ENCODE peak calls at places on chromosomes 3 and 15, in five cellular contexts. E is K562, R is HepG2, Y is A549, L is GM12878. H is an unnamed sample.

GRCh38 chr3:169390741-169391300 is 272.7 kb downstream of the MECOM start:
- DNase-seq in E (no peak), R (no peak), Y (no peak), L (no peak), H (no peak)

GRCh38 chr15:50653156-50653743 is 33.3 kb downstream of the TRPM7 start:
- DNase-seq in E (no peak), R (no peak), Y (no peak), L (no peak), H (no peak)

GRCh38 chr3:131356006-131356405 is 25.6 kb upstream of the NUDT16 start:
- DNase-seq in E (no peak), R (no peak), Y (no peak), L (no peak), H (no peak)

GRCh38 chr3:71301001-71301400 is 282.5 kb downstream of the FOXP1 start:
- DNase-seq in E (no peak), R (no peak), Y (no peak), L (peak), H (no peak)

GRCh38 chr3:62367735-62368704 is 5.3 kb downstream of the FEZF2 start:
- DNase-seq in E (no peak), R (no peak), Y (no peak), L (no peak), H (no peak)

GRCh38 chr15:72782274-72782992 is 1.1 kb downstream of the ADPGK start:
- DNase-seq in E (peak), R (no peak), Y (no peak), L (no peak), H (no peak)

GRCh38 chr15:60374209-60374608 is 23.6 kb downstream of the ANXA2 start:
- DNase-seq in E (no peak), R (no peak), Y (no peak), L (no peak), H (no peak)

GRCh38 chr3:173747427-173747826 is 349.9 kb downstream of the NLGN1 start:
- DNase-seq in E (no peak), R (no peak), Y (no peak), L (no peak), H (no peak)

GRCh38 chr3:69558912-69559311 is 173.0 kb upstream of the FRMD4B start:
- DNase-seq in E (no peak), R (no peak), Y (no peak), L (no peak), H (no peak)

GRCh38 chr15:79372428-79372827 is 59.7 kb upstream of the MINAR1 start:
- DNase-seq in E (no peak), R (no peak), Y (no peak), L (no peak), H (no peak)

GRCh38 chr3:12195231-12195630 is 36.5 kb upstream of the TIMP4 start:
- DNase-seq in E (no peak), R (no peak), Y (no peak), L (no peak), H (no peak)

GRCh38 chr3:60798456-60798855 is 452.8 kb downstream of the FHIT start:
- DNase-seq in E (no peak), R (no peak), Y (no peak), L (no peak), H (no peak)

GRCh38 chr15:63497642-63498100 is 6.7 kb upstream of the USP3 start:
- DNase-seq in E (no peak), R (no peak), Y (peak), L (no peak), H (no peak)

GRCh38 chr15:64311566-64311965 is 44.4 kb downstream of the CSNK1G1 start:
- DNase-seq in E (no peak), R (no peak), Y (no peak), L (no peak), H (no peak)

GRCh38 chr3:64140651-64141050 is 84.6 kb downstream of the PRICKLE2 start:
- DNase-seq in E (no peak), R (no peak), Y (no peak), L (no peak), H (no peak)

GRCh38 chr3:56831572-56831971 is 29.8 kb upstream of the ARHGEF3 start:
- DNase-seq in E (no peak), R (peak), Y (no peak), L (no peak), H (no peak)

GRCh38 chr3:25412269-25412668 is 15.8 kb upstream of the RARB start:
- DNase-seq in E (no peak), R (no peak), Y (peak), L (no peak), H (no peak)

GRCh38 chr3:189652042-189652441 is 20.9 kb downstream of the TP63 start:
- DNase-seq in E (no peak), R (peak), Y (peak), L (no peak), H (no peak)

GRCh38 chr3:197256836-197257444 is 41.5 kb downstream of the DLG1 start:
- DNase-seq in E (peak), R (peak), Y (peak), L (no peak), H (no peak)

DNA sequence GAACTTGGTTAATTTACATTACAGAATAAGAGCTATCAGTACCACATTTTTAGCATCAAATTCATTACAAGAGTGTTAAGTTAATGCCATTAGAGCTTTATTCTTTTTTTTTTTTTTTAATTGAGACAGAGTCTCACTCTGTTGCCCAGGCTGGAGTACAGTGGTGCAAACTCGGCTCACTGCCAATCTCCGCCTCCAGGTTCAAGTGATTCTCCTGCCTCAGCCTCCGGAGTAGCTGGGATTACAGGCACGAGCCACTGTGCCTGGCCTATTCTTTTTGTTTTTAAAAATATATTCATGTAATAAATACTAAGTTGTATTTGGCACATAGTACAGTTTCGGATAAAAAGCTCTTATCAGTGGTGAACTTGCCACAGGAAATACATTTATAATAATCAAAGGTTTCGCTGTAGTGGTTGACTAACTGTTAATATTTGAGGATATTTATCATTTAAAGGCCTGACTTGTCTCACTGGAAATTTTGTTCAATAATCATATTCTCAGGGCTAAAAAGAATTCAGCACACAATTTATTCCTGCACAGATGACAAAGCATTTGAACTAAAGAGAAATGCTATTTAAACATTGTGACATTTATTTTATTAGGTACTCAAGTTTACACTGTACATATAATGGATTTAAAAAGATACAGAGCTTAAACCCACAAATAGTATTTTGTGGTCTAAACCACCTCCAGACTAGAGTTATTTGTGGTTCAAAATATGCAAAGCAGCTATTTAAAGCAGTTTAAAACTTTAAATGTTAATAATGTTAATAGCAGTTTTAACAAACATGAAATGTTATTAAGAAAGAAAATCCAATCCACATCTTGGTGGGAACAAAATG is 6.1 kb upstream of the LEKR1 start:
- DNase-seq in E (no peak), R (no peak), Y (no peak), L (no peak), H (no peak)
- TF ChIP-seq HDAC2 in E (no peak), R (no peak), Y (no peak), L (no peak), H (no peak)

GRCh38 chr3:136195258-136196063 is 674 bp downstream of the MSL2 start:
- DNase-seq in E (peak), R (peak), Y (peak), L (no peak), H (peak)

GRCh38 chr3:136194409-136195257 is 1.5 kb downstream of the MSL2 start:
- DNase-seq in E (no peak), R (no peak), Y (no peak), L (peak), H (no peak)

GRCh38 chr3:136196064-136196400 is at the start of gene MSL2:
- DNase-seq in E (no peak), R (no peak), Y (no peak), L (no peak), H (no peak)

GRCh38 chr3:136196401-136197158 is 445 bp upstream of the MSL2 start:
- DNase-seq in E (peak), R (peak), Y (peak), L (peak), H (peak)

DNA sequence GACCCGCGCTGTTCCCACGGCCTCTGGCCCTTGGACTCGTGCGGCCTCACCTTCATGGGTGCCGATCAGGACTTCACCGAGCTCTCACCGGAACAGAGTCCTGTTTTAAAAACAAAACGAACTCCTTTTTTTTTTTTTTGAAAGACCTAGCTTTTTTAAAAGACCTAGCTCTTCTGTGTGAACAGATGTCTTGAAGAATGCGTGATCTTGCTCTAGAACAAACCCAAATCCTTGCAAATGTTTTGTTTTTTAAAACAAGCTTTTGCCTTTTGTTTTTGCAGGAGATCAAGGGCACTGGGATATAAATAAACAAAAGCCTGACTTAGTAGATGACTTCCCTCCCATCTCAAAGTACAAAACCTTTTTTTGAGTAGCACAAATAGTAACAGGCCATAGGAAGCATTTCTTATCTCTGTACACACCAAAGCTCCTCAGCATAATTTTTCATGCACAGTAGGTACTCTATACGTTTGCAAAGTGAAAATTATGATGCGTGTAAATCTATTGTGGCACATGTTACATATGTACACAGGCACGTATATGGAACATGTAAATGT is 1.1 kb upstream of the MSL2 start:
- DNase-seq in E (no peak), R (peak), Y (no peak), L (no peak), H (no peak)
- TF ChIP-seq HDAC2 in E (no peak), R (no peak), Y (no peak), L (no peak), H (no peak)

GRCh38 chr3:192884831-192885356 is 32.8 kb downstream of the MB21D2 start:
- DNase-seq in E (no peak), R (no peak), Y (no peak), L (no peak), H (no peak)
- TF ChIP-seq HDAC2 in E (no peak), R (no peak), Y (no peak), L (no peak), H (no peak)

DNA sequence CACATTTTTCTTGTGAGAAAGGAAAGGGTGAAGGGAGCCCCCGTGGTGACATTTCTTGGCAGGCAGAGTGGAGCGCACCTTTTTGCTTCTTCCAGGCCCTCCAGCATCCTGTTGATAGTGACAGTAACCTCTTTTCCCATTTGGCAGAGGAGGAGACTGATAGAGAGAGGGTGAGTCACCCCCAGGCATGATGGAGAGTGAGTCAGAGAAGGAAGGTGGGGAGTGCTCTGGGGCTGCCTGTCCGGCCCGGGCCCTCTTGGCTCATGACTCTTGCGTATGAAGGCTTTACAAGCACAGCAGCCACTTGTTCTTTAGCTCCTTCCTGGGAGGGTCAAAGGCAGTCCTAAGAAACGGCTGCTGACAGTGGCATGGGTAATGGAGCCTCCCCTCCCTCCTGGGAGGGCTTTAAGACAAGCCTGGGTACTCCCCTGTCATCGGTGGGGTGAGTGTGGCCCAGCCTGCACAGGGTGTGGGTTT is 16.0 kb downstream of the ANKRD63 start:
- DNase-seq in E (peak), R (peak), Y (peak), L (no peak), H (no peak)
- TF ChIP-seq HDAC2 in E (peak), R (no peak), Y (no peak), L (no peak), H (no peak)

GRCh38 chr3:149494759-149495580 is 20.5 kb downstream of the TM4SF4 start:
- DNase-seq in E (no peak), R (no peak), Y (no peak), L (no peak), H (no peak)
- TF ChIP-seq HDAC2 in E (no peak), R (no peak), Y (no peak), L (no peak), H (no peak)

DNA sequence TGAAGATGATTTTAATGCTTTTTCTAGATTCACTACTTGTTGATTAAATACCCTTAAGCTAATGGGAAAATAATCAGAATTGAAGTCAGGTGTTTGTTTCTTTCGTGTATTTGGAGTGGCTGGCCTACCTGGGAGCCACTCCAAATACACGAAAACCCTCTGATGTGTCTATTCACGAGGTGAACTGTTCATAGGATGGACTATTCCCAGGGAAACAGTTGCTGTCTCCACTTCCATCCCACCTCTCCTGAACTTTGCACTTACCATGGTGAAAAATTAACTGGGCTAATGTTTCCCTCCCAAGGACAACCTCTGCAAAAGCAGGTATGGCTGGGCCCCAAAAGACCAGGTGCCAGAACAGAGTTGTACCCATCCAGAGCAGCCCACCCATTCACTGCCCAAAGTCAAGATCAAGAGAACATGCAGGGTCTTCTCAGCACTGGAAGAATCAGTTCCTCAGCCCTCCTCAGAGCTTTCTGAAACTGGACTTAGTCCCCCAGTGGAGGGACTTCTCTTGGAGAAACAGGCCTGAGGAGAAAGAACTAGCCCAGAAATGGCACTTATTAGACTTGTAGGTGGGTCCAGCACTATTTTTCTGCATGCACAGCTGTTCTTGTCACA is 2.9 kb upstream of the SMAD3 start:
- DNase-seq in E (no peak), R (peak), Y (no peak), L (no peak), H (no peak)
- TF ChIP-seq HDAC2 in E (no peak), R (peak), Y (no peak), L (no peak), H (no peak)

DNA sequence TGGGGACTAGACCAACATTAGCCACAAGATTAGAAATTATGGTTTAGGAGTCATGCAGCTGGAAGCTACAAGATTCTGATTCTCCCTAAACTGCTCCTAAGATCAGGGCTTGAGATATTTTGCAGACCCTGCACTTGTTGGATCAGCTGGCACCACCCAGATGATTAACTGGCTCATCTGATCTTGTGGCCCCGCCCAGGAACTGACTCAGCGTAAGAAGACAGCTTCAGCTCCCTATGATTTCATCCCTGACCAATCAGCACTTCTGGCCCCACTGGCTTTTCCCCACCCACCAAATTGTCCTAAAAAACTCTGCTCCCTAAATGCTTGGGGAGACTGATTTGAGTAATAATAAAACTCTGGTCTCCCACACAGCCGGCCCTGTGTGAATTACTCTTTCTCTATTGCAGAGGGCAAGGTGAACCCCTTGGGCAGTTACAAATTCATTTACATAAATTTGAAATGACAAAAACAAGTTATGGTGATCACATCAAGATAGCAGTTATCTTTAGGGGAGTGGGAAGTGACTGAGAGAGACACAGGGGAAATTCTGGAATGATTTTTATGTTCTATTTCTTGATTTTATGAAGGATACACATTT is 76.5 kb downstream of the CD200R1L start:
- DNase-seq in E (peak), R (no peak), Y (peak), L (no peak), H (no peak)
- TF ChIP-seq HDAC2 in E (no peak), R (no peak), Y (no peak), L (no peak), H (no peak)

GRCh38 chr3:193897791-193898190 is 238.2 kb upstream of the HES1 start:
- DNase-seq in E (no peak), R (no peak), Y (no peak), L (no peak), H (no peak)

GRCh38 chr3:193895409-193895808 is 240.5 kb upstream of the HES1 start:
- DNase-seq in E (no peak), R (no peak), Y (no peak), L (no peak), H (no peak)

GRCh38 chr3:193896419-193896818 is 239.5 kb upstream of the HES1 start:
- DNase-seq in E (no peak), R (no peak), Y (no peak), L (no peak), H (no peak)

GRCh38 chr3:193897288-193897687 is 238.7 kb upstream of the HES1 start:
- DNase-seq in E (peak), R (no peak), Y (no peak), L (no peak), H (no peak)

GRCh38 chr3:193894121-193894863 is 241.7 kb upstream of the HES1 start:
- DNase-seq in E (no peak), R (no peak), Y (no peak), L (no peak), H (no peak)
- TF ChIP-seq HDAC2 in E (no peak), R (no peak), Y (no peak), L (no peak), H (no peak)

DNA sequence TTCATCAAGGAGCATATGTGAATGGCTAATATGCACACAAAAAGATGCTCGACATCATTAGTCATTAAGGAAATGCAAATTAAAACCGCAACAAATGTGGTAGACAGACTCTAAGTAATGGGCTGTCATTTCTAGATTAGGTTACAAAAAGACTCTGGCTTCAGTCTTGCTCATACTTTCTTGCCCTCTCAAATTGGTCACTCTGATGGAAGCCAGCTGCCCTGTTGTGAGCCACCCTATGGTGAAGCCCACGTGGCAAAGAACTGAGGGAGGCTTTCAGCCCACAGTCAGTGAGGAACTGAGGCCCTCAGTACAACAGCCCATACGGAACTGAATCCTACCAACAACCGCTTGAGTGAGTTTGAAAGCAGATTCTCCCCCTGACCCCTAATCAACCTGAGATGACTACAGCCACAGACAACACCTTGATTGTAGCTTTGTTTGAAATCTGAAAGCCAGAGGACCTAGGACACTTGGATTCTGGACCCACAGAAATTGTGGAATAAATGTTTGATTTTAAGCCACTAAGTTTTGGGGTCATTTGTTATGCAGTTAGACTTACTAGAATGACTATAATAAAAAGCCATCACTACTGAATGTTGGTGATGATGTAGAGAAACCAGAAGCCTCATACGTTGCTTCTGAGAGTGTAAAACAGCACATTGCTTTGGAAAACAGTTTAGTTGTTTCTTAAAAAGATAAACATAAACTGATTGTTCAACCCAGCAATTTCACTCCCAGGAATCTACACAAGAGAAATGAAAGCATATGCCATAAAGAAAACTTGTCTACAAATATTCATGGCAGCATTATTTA is 45.7 kb downstream of the EHHADH start:
- DNase-seq in E (no peak), R (no peak), Y (no peak), L (peak), H (no peak)
- TF ChIP-seq HDAC2 in E (no peak), R (no peak), Y (no peak), L (no peak), H (no peak)

H was measured in H1.